ENCODE peak calls at places on chromosomes 16 and 17, in nine cellular contexts. J, R, G, K, X, T, Q, D and H are unnamed samples.

GRCh38 chr17:83176272-83176955 is 97.0 kb downstream of the METRNL start:
- DNase-seq in J (no peak), R (peak; percentile 12), G (no peak), K (no peak), X (no peak), T (no peak), Q (peak; percentile 5), D (peak; percentile 47), H (peak; percentile 76)

GRCh38 chr17:81959362-81960129 is 1.4 kb downstream of the NOTUM start:
- DNase-seq in J (no peak), R (peak; percentile 83), G (peak; percentile 65), K (peak; percentile 24), X (peak; percentile 73), T (peak; percentile 84), Q (peak; percentile 52), D (peak; percentile 74), H (peak; percentile 12)

GRCh38 chr16:1351582-1352362 is at the start of the genes GNPTG and TSR3:
- DNase-seq in J (peak; percentile 21), R (peak; percentile 88), G (peak; percentile 81), K (peak; percentile 89), X (peak; percentile 89), T (peak; percentile 88), Q (peak; percentile 70), D (peak; percentile 82), H (peak; percentile 96)

GRCh38 chr16:89188064-89188441 is 12.3 kb downstream of the SLC22A31 start:
- DNase-seq in J (no peak), R (peak; percentile 18), G (no peak), K (no peak), X (no peak), T (no peak), Q (no peak), D (no peak), H (no peak)

GRCh38 chr17:81802048-81802758 is 1.7 kb upstream of the GCGR start:
- DNase-seq in J (no peak), R (no peak), G (no peak), K (no peak), X (no peak), T (no peak), Q (no peak), D (no peak), H (no peak)

GRCh38 chr17:62674841-62675240 is 47.4 kb downstream of the MRC2 start:
- DNase-seq in J (no peak), R (no peak), G (no peak), K (no peak), X (no peak), T (no peak), Q (no peak), D (no peak), H (no peak)

GRCh38 chr16:55470533-55471371 is 8.2 kb upstream of the MMP2 start:
- DNase-seq in J (no peak), R (no peak), G (no peak), K (no peak), X (no peak), T (peak; percentile 49), Q (peak; percentile 44), D (peak; percentile 65), H (no peak)

GRCh38 chr16:12580809-12581208 is 222.9 kb downstream of the CPPED1 start:
- DNase-seq in J (no peak), R (no peak), G (no peak), K (no peak), X (no peak), T (no peak), Q (no peak), D (no peak), H (no peak)

GRCh38 chr17:41956522-41956921 is 10.1 kb upstream of the CNP start:
- DNase-seq in J (no peak), R (no peak), G (no peak), K (no peak), X (no peak), T (no peak), Q (no peak), D (no peak), H (no peak)

GRCh38 chr16:86202267-86202666 is 303.3 kb downstream of the IRF8 start:
- DNase-seq in J (no peak), R (no peak), G (no peak), K (no peak), X (no peak), T (no peak), Q (no peak), D (no peak), H (no peak)

GRCh38 chr16:74224828-74225227 is 71.8 kb upstream of the PSMD7 start:
- DNase-seq in J (no peak), R (no peak), G (no peak), K (peak; percentile 33), X (no peak), T (no peak), Q (no peak), D (no peak), H (no peak)

GRCh38 chr17:82941021-82942001 is 101.5 kb upstream of the ZNF750 start:
- DNase-seq in J (no peak), R (peak; percentile 14), G (no peak), K (no peak), X (peak; percentile 17), T (no peak), Q (no peak), D (peak; percentile 45), H (no peak)

GRCh38 chr16:12291989-12292759 is 315.6 kb downstream of the SNX29 start:
- DNase-seq in J (no peak), R (no peak), G (no peak), K (no peak), X (no peak), T (no peak), Q (no peak), D (no peak), H (no peak)

GRCh38 chr17:73941919-73942530 is 261.5 kb upstream of the RPL38 start:
- DNase-seq in J (no peak), R (no peak), G (no peak), K (no peak), X (no peak), T (no peak), Q (no peak), D (no peak), H (peak; percentile 58)

GRCh38 chr17:48517478-48517877 is 13.3 kb downstream of the HOXB1 start:
- DNase-seq in J (no peak), R (no peak), G (no peak), K (no peak), X (no peak), T (no peak), Q (no peak), D (no peak), H (no peak)

DNA sequence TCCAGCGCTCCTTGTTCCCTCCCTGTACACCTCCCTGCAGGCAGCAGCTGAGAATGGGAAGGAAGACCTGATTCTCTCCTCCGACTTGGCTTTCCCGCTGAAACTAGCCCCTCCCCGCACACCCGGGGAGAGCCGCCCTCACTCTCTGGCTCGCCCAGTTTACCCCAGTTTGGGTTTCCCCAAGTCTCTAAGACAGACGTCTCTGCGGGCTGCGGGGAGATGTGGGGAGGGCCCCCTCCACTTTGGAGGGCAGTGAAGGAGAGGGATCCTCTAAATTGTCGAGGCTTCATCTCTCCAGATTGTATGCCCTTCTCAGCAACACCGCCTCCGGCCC is 797 bp downstream of the GRB7 start:
- DNase-seq in J (no peak), R (peak; percentile 64), G (no peak), K (no peak), X (no peak), T (peak; percentile 70), Q (no peak), D (peak; percentile 79), H (no peak)
- H3K4me3 ChIP-seq in J (peak overlapping the region; percentile 69), R (peak overlapping the region; percentile 82), G (no peak overlapping the region), K (no peak overlapping the region), X (peak overlapping the region; percentile 11), T (peak overlapping the region; percentile 45), Q (peak overlapping the region; percentile 31), D (peak overlapping the region; percentile 71), H (peak overlapping the region; percentile 31)

GRCh38 chr17:7239091-7240027 is at the start of gene PHF23:
- DNase-seq in J (peak; percentile 96), R (peak; percentile 100), G (peak; percentile 100), K (peak; percentile 99), X (peak; percentile 99), T (peak; percentile 99), Q (peak; percentile 98), D (peak; percentile 99), H (peak; percentile 99)
- TF ChIP-seq POLR2A in J (peak; percentile 60), R (peak; percentile 53), G (peak; percentile 64), K (no peak), X (peak; percentile 67), T (no peak), Q (peak; percentile 67), D (peak; percentile 38), H (no peak)

GRCh38 chr17:1045456-1045855 is 48.5 kb downstream of the TIMM22 start:
- DNase-seq in J (no peak), R (no peak), G (no peak), K (no peak), X (no peak), T (no peak), Q (no peak), D (no peak), H (no peak)

GRCh38 chr17:1047886-1048470 is 51.0 kb downstream of the TIMM22 start:
- DNase-seq in J (no peak), R (no peak), G (no peak), K (no peak), X (no peak), T (no peak), Q (no peak), D (no peak), H (no peak)

GRCh38 chr17:1049446-1050225 is 52.7 kb downstream of the TIMM22 start:
- DNase-seq in J (no peak), R (no peak), G (no peak), K (no peak), X (no peak), T (no peak), Q (no peak), D (no peak), H (no peak)

GRCh38 chr17:1050246-1050995 is 53.5 kb downstream of the TIMM22 start:
- DNase-seq in J (no peak), R (no peak), G (no peak), K (no peak), X (no peak), T (no peak), Q (no peak), D (no peak), H (no peak)

GRCh38 chr17:1047177-1047885 is 50.4 kb downstream of the TIMM22 start:
- DNase-seq in J (no peak), R (no peak), G (no peak), K (peak; percentile 90), X (no peak), T (no peak), Q (no peak), D (no peak), H (no peak)
- H3K4me3 ChIP-seq in J (no peak overlapping the region), R (no peak overlapping the region), G (no peak overlapping the region), K (no peak overlapping the region), X (no peak overlapping the region), T (no peak overlapping the region), Q (no peak overlapping the region), D (no peak overlapping the region), H (no peak overlapping the region)

DNA sequence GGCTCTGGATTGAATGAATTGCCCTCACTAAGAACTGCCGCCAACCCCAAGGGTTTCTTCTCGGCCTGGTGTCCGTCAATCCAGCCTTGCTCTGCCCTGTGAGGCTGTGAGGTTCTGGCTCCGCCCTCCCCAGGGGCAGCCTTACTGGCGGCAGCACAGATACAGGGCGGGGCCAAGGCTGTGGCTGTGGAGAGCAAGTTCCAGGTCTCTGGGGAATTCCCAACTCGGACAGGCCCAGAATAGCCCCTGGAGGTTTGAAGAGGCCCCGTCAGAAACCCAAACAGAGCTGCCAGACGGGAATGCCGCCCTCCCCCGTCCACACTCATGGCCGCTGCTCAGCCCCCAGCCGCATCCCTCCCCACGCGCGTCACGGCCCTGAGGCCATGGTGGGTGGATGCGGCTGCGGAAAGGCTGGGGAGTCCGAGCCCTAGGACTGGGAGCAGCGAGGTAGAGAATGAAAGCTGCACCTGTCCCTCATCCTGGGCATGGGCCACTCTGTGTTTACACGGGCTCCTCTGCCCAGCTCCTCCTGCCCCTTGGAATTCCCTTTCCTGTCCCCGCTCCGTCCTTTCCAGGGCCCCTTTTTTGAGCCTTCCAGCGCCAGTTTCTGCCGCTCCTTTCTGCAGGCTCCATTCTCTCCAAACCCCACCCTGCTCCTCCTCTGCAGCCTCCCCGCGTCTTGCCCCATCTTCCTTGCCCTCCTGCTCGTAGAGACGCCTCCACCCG is 660 bp upstream of the PRRT2 start:
- DNase-seq in J (no peak), R (peak; percentile 97), G (peak; percentile 99), K (peak; percentile 98), X (peak; percentile 98), T (peak; percentile 97), Q (peak; percentile 94), D (peak; percentile 92), H (peak; percentile 94)
- TF ChIP-seq POLR2A in J (no peak), R (peak; percentile 33), G (peak; percentile 75), K (no peak), X (no peak), T (no peak), Q (peak; percentile 75), D (no peak), H (no peak)